ENCODE peak calls at places on chromosomes 13 and 19, in ten cellular contexts. One of them, this sample, is unnamed.

GRCh38 chr19:44725251-44725650 is 23.3 kb upstream of the BCL3 start:
- DNase-seq in glutamatergic neuron: no peak
- DNase-seq in mesothelial cell of epicardium: no peak
- DNase-seq in tibial nerve: no peak
- DNase-seq in CD8-positive, alpha-beta T cell: no peak
- DNase-seq in fibroblast of villous mesenchyme: no peak
- DNase-seq in cardiac muscle cell: no peak
- DNase-seq in dorsolateral prefrontal cortex: no peak
- DNase-seq in GM12865: no peak
- DNase-seq in cardiac fibroblast: no peak
- DNase-seq in this sample: no peak

GRCh38 chr13:113400621-113401451 is 36.9 kb upstream of the GRTP1 start:
- DNase-seq in glutamatergic neuron: no peak
- DNase-seq in mesothelial cell of epicardium: no peak
- DNase-seq in tibial nerve: no peak
- DNase-seq in CD8-positive, alpha-beta T cell: no peak
- DNase-seq in fibroblast of villous mesenchyme: no peak
- DNase-seq in cardiac muscle cell: peak; percentile 82
- DNase-seq in dorsolateral prefrontal cortex: no peak
- DNase-seq in GM12865: no peak
- DNase-seq in cardiac fibroblast: no peak
- DNase-seq in this sample: no peak

GRCh38 chr13:102040812-102041211 is 361.0 kb downstream of the FGF14 start:
- DNase-seq in glutamatergic neuron: no peak
- DNase-seq in mesothelial cell of epicardium: no peak
- DNase-seq in tibial nerve: no peak
- DNase-seq in CD8-positive, alpha-beta T cell: no peak
- DNase-seq in fibroblast of villous mesenchyme: no peak
- DNase-seq in cardiac muscle cell: no peak
- DNase-seq in dorsolateral prefrontal cortex: no peak
- DNase-seq in GM12865: no peak
- DNase-seq in cardiac fibroblast: no peak
- DNase-seq in this sample: no peak

GRCh38 chr13:107867701-107868661 is 347.4 kb downstream of the LIG4 start:
- DNase-seq in glutamatergic neuron: peak; percentile 86
- DNase-seq in mesothelial cell of epicardium: peak; percentile 61
- DNase-seq in tibial nerve: no peak
- DNase-seq in CD8-positive, alpha-beta T cell: no peak
- DNase-seq in fibroblast of villous mesenchyme: peak; percentile 36
- DNase-seq in cardiac muscle cell: peak; percentile 70
- DNase-seq in dorsolateral prefrontal cortex: peak; percentile 68
- DNase-seq in GM12865: no peak
- DNase-seq in cardiac fibroblast: peak; percentile 29
- DNase-seq in this sample: peak; percentile 35

GRCh38 chr19:23283925-23284324 is 33.7 kb upstream of the ZNF724 start:
- DNase-seq in glutamatergic neuron: peak; percentile 71
- DNase-seq in mesothelial cell of epicardium: no peak
- DNase-seq in tibial nerve: peak; percentile 51
- DNase-seq in CD8-positive, alpha-beta T cell: peak; percentile 59
- DNase-seq in fibroblast of villous mesenchyme: peak; percentile 29
- DNase-seq in cardiac muscle cell: peak; percentile 18
- DNase-seq in dorsolateral prefrontal cortex: no peak
- DNase-seq in GM12865: peak; percentile 54
- DNase-seq in cardiac fibroblast: peak; percentile 67
- DNase-seq in this sample: peak; percentile 28

GRCh38 chr19:1000095-1000494 is at the start of gene GRIN3B:
- DNase-seq in glutamatergic neuron: peak; percentile 82
- DNase-seq in mesothelial cell of epicardium: peak; percentile 67
- DNase-seq in tibial nerve: no peak
- DNase-seq in CD8-positive, alpha-beta T cell: peak; percentile 66
- DNase-seq in fibroblast of villous mesenchyme: peak; percentile 45
- DNase-seq in cardiac muscle cell: peak; percentile 85
- DNase-seq in dorsolateral prefrontal cortex: no peak
- DNase-seq in GM12865: peak; percentile 62
- DNase-seq in cardiac fibroblast: peak; percentile 52
- DNase-seq in this sample: peak; percentile 89

GRCh38 chr19:27955484-27955883 is 1257.5 kb downstream of the UQCRFS1 start:
- DNase-seq in glutamatergic neuron: no peak
- DNase-seq in mesothelial cell of epicardium: no peak
- DNase-seq in tibial nerve: no peak
- DNase-seq in CD8-positive, alpha-beta T cell: no peak
- DNase-seq in fibroblast of villous mesenchyme: no peak
- DNase-seq in cardiac muscle cell: no peak
- DNase-seq in dorsolateral prefrontal cortex: no peak
- DNase-seq in GM12865: no peak
- DNase-seq in cardiac fibroblast: no peak
- DNase-seq in this sample: no peak

GRCh38 chr13:60152114-60152513 is 11.6 kb downstream of the DIAPH3 start:
- DNase-seq in glutamatergic neuron: no peak
- DNase-seq in mesothelial cell of epicardium: no peak
- DNase-seq in tibial nerve: no peak
- DNase-seq in CD8-positive, alpha-beta T cell: no peak
- DNase-seq in fibroblast of villous mesenchyme: no peak
- DNase-seq in cardiac muscle cell: no peak
- DNase-seq in dorsolateral prefrontal cortex: no peak
- DNase-seq in GM12865: no peak
- DNase-seq in cardiac fibroblast: no peak
- DNase-seq in this sample: no peak

GRCh38 chr13:103386341-103386740 is 320.1 kb upstream of the SLC10A2 start:
- DNase-seq in glutamatergic neuron: no peak
- DNase-seq in mesothelial cell of epicardium: no peak
- DNase-seq in tibial nerve: no peak
- DNase-seq in CD8-positive, alpha-beta T cell: no peak
- DNase-seq in fibroblast of villous mesenchyme: peak; percentile 2
- DNase-seq in cardiac muscle cell: peak; percentile 72
- DNase-seq in dorsolateral prefrontal cortex: no peak
- DNase-seq in GM12865: no peak
- DNase-seq in cardiac fibroblast: peak; percentile 56
- DNase-seq in this sample: no peak

GRCh38 chr13:103394670-103395069 is 328.5 kb upstream of the SLC10A2 start:
- DNase-seq in glutamatergic neuron: no peak
- DNase-seq in mesothelial cell of epicardium: no peak
- DNase-seq in tibial nerve: no peak
- DNase-seq in CD8-positive, alpha-beta T cell: no peak
- DNase-seq in fibroblast of villous mesenchyme: no peak
- DNase-seq in cardiac muscle cell: no peak
- DNase-seq in dorsolateral prefrontal cortex: no peak
- DNase-seq in GM12865: no peak
- DNase-seq in cardiac fibroblast: no peak
- DNase-seq in this sample: no peak

GRCh38 chr13:103388839-103389238 is 322.6 kb upstream of the SLC10A2 start:
- DNase-seq in glutamatergic neuron: no peak
- DNase-seq in mesothelial cell of epicardium: no peak
- DNase-seq in tibial nerve: no peak
- DNase-seq in CD8-positive, alpha-beta T cell: no peak
- DNase-seq in fibroblast of villous mesenchyme: no peak
- DNase-seq in cardiac muscle cell: no peak
- DNase-seq in dorsolateral prefrontal cortex: no peak
- DNase-seq in GM12865: no peak
- DNase-seq in cardiac fibroblast: no peak
- DNase-seq in this sample: no peak
- TF ChIP-seq CTCF in glutamatergic neuron: no peak
- TF ChIP-seq CTCF in mesothelial cell of epicardium: no peak
- TF ChIP-seq CTCF in tibial nerve: no peak
- TF ChIP-seq CTCF in CD8-positive, alpha-beta T cell: no peak
- TF ChIP-seq CTCF in fibroblast of villous mesenchyme: no peak
- TF ChIP-seq CTCF in cardiac muscle cell: no peak
- TF ChIP-seq CTCF in dorsolateral prefrontal cortex: no peak
- TF ChIP-seq CTCF in GM12865: no peak
- TF ChIP-seq CTCF in cardiac fibroblast: no peak
- TF ChIP-seq CTCF in this sample: no peak

GRCh38 chr13:45439000-45439399 is 20.8 kb upstream of the SLC25A30 start:
- DNase-seq in glutamatergic neuron: no peak
- DNase-seq in mesothelial cell of epicardium: no peak
- DNase-seq in tibial nerve: no peak
- DNase-seq in CD8-positive, alpha-beta T cell: no peak
- DNase-seq in fibroblast of villous mesenchyme: no peak
- DNase-seq in cardiac muscle cell: no peak
- DNase-seq in dorsolateral prefrontal cortex: no peak
- DNase-seq in GM12865: peak; percentile 54
- DNase-seq in cardiac fibroblast: no peak
- DNase-seq in this sample: no peak

GRCh38 chr13:45446181-45446580 is 18.6 kb upstream of the COG3 start:
- DNase-seq in glutamatergic neuron: no peak
- DNase-seq in mesothelial cell of epicardium: no peak
- DNase-seq in tibial nerve: no peak
- DNase-seq in CD8-positive, alpha-beta T cell: no peak
- DNase-seq in fibroblast of villous mesenchyme: peak; percentile 58
- DNase-seq in cardiac muscle cell: no peak
- DNase-seq in dorsolateral prefrontal cortex: no peak
- DNase-seq in GM12865: no peak
- DNase-seq in cardiac fibroblast: peak; percentile 70
- DNase-seq in this sample: no peak

GRCh38 chr13:45445053-45445452 is 19.7 kb upstream of the COG3 start:
- DNase-seq in glutamatergic neuron: no peak
- DNase-seq in mesothelial cell of epicardium: no peak
- DNase-seq in tibial nerve: no peak
- DNase-seq in CD8-positive, alpha-beta T cell: no peak
- DNase-seq in fibroblast of villous mesenchyme: no peak
- DNase-seq in cardiac muscle cell: no peak
- DNase-seq in dorsolateral prefrontal cortex: no peak
- DNase-seq in GM12865: no peak
- DNase-seq in cardiac fibroblast: no peak
- DNase-seq in this sample: no peak

GRCh38 chr13:45439781-45440462 is 21.7 kb upstream of the SLC25A30 start:
- DNase-seq in glutamatergic neuron: no peak
- DNase-seq in mesothelial cell of epicardium: no peak
- DNase-seq in tibial nerve: no peak
- DNase-seq in CD8-positive, alpha-beta T cell: no peak
- DNase-seq in fibroblast of villous mesenchyme: no peak
- DNase-seq in cardiac muscle cell: no peak
- DNase-seq in dorsolateral prefrontal cortex: no peak
- DNase-seq in GM12865: no peak
- DNase-seq in cardiac fibroblast: peak; percentile 15
- DNase-seq in this sample: no peak

DNA sequence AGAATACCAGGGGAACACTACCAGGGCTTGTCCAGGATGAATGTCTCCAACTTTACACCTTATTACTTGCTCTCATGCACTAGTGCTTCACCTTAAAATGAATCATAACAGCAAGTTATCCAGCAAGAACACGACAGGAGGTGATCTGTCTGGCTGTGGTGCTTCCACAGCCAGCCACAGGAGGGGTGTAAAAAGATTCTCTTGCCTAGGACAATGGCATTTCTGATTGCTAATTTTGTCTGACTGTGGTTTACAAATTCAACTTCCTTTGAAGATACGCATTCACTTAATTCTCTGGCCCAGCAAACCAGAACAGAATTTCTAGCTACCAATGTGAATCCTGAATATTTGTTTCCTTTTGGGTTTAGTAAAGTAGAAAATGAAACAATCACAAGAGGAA is 23.1 kb upstream of the COG3 start:
- DNase-seq in glutamatergic neuron: no peak
- DNase-seq in mesothelial cell of epicardium: no peak
- DNase-seq in tibial nerve: no peak
- DNase-seq in CD8-positive, alpha-beta T cell: no peak
- DNase-seq in fibroblast of villous mesenchyme: peak; percentile 20
- DNase-seq in cardiac muscle cell: no peak
- DNase-seq in dorsolateral prefrontal cortex: no peak
- DNase-seq in GM12865: peak; percentile 71
- DNase-seq in cardiac fibroblast: peak; percentile 40
- DNase-seq in this sample: peak; percentile 30
- TF ChIP-seq CTCF in glutamatergic neuron: no peak
- TF ChIP-seq CTCF in mesothelial cell of epicardium: no peak
- TF ChIP-seq CTCF in tibial nerve: no peak
- TF ChIP-seq CTCF in CD8-positive, alpha-beta T cell: no peak
- TF ChIP-seq CTCF in fibroblast of villous mesenchyme: peak; percentile 39
- TF ChIP-seq CTCF in cardiac muscle cell: peak; percentile 12
- TF ChIP-seq CTCF in dorsolateral prefrontal cortex: no peak
- TF ChIP-seq CTCF in GM12865: peak; percentile 23
- TF ChIP-seq CTCF in cardiac fibroblast: peak; percentile 38
- TF ChIP-seq CTCF in this sample: no peak

GRCh38 chr13:40480915-40481525 is 185.4 kb downstream of the FOXO1 start:
- DNase-seq in glutamatergic neuron: no peak
- DNase-seq in mesothelial cell of epicardium: no peak
- DNase-seq in tibial nerve: no peak
- DNase-seq in CD8-positive, alpha-beta T cell: no peak
- DNase-seq in fibroblast of villous mesenchyme: no peak
- DNase-seq in cardiac muscle cell: no peak
- DNase-seq in dorsolateral prefrontal cortex: no peak
- DNase-seq in GM12865: no peak
- DNase-seq in cardiac fibroblast: no peak
- DNase-seq in this sample: no peak

GRCh38 chr13:40484101-40484800 is 182.2 kb downstream of the FOXO1 start:
- DNase-seq in glutamatergic neuron: no peak
- DNase-seq in mesothelial cell of epicardium: no peak
- DNase-seq in tibial nerve: no peak
- DNase-seq in CD8-positive, alpha-beta T cell: no peak
- DNase-seq in fibroblast of villous mesenchyme: no peak
- DNase-seq in cardiac muscle cell: no peak
- DNase-seq in dorsolateral prefrontal cortex: no peak
- DNase-seq in GM12865: no peak
- DNase-seq in cardiac fibroblast: no peak
- DNase-seq in this sample: no peak

GRCh38 chr13:40485611-40486517 is 180.6 kb downstream of the FOXO1 start:
- DNase-seq in glutamatergic neuron: no peak
- DNase-seq in mesothelial cell of epicardium: no peak
- DNase-seq in tibial nerve: no peak
- DNase-seq in CD8-positive, alpha-beta T cell: peak; percentile 89
- DNase-seq in fibroblast of villous mesenchyme: no peak
- DNase-seq in cardiac muscle cell: no peak
- DNase-seq in dorsolateral prefrontal cortex: no peak
- DNase-seq in GM12865: peak; percentile 65
- DNase-seq in cardiac fibroblast: no peak
- DNase-seq in this sample: peak; percentile 34

GRCh38 chr13:40484981-40485380 is 181.5 kb downstream of the FOXO1 start:
- DNase-seq in glutamatergic neuron: no peak
- DNase-seq in mesothelial cell of epicardium: no peak
- DNase-seq in tibial nerve: no peak
- DNase-seq in CD8-positive, alpha-beta T cell: no peak
- DNase-seq in fibroblast of villous mesenchyme: no peak
- DNase-seq in cardiac muscle cell: no peak
- DNase-seq in dorsolateral prefrontal cortex: no peak
- DNase-seq in GM12865: no peak
- DNase-seq in cardiac fibroblast: no peak
- DNase-seq in this sample: no peak

GRCh38 chr13:40483601-40484000 is 182.8 kb downstream of the FOXO1 start:
- DNase-seq in glutamatergic neuron: no peak
- DNase-seq in mesothelial cell of epicardium: no peak
- DNase-seq in tibial nerve: no peak
- DNase-seq in CD8-positive, alpha-beta T cell: no peak
- DNase-seq in fibroblast of villous mesenchyme: no peak
- DNase-seq in cardiac muscle cell: no peak
- DNase-seq in dorsolateral prefrontal cortex: peak; percentile 57
- DNase-seq in GM12865: peak; percentile 36
- DNase-seq in cardiac fibroblast: no peak
- DNase-seq in this sample: no peak
- TF ChIP-seq CTCF in glutamatergic neuron: no peak
- TF ChIP-seq CTCF in mesothelial cell of epicardium: no peak
- TF ChIP-seq CTCF in tibial nerve: no peak
- TF ChIP-seq CTCF in CD8-positive, alpha-beta T cell: no peak
- TF ChIP-seq CTCF in fibroblast of villous mesenchyme: no peak
- TF ChIP-seq CTCF in cardiac muscle cell: no peak
- TF ChIP-seq CTCF in dorsolateral prefrontal cortex: no peak
- TF ChIP-seq CTCF in GM12865: no peak
- TF ChIP-seq CTCF in cardiac fibroblast: no peak
- TF ChIP-seq CTCF in this sample: no peak

GRCh38 chr19:48618278-48618915 is 581 bp downstream of the RPL18 start:
- DNase-seq in glutamatergic neuron: no peak
- DNase-seq in mesothelial cell of epicardium: peak; percentile 47
- DNase-seq in tibial nerve: no peak
- DNase-seq in CD8-positive, alpha-beta T cell: no peak
- DNase-seq in fibroblast of villous mesenchyme: no peak
- DNase-seq in cardiac muscle cell: peak; percentile 47
- DNase-seq in dorsolateral prefrontal cortex: no peak
- DNase-seq in GM12865: peak; percentile 18
- DNase-seq in cardiac fibroblast: no peak
- DNase-seq in this sample: no peak

GRCh38 chr19:48618916-48619691 is at the start of the genes RPL18 and SPHK2:
- DNase-seq in glutamatergic neuron: peak; percentile 95
- DNase-seq in mesothelial cell of epicardium: peak; percentile 95
- DNase-seq in tibial nerve: peak; percentile 90
- DNase-seq in CD8-positive, alpha-beta T cell: peak; percentile 93
- DNase-seq in fibroblast of villous mesenchyme: peak; percentile 100
- DNase-seq in cardiac muscle cell: peak; percentile 99
- DNase-seq in dorsolateral prefrontal cortex: peak; percentile 98
- DNase-seq in GM12865: peak; percentile 100
- DNase-seq in cardiac fibroblast: peak; percentile 100
- DNase-seq in this sample: peak; percentile 98

GRCh38 chr19:48616491-48617056 is 1.7 kb upstream of the FAM83E start:
- DNase-seq in glutamatergic neuron: no peak
- DNase-seq in mesothelial cell of epicardium: no peak
- DNase-seq in tibial nerve: no peak
- DNase-seq in CD8-positive, alpha-beta T cell: no peak
- DNase-seq in fibroblast of villous mesenchyme: no peak
- DNase-seq in cardiac muscle cell: no peak
- DNase-seq in dorsolateral prefrontal cortex: no peak
- DNase-seq in GM12865: no peak
- DNase-seq in cardiac fibroblast: no peak
- DNase-seq in this sample: no peak

GRCh38 chr19:48617146-48617937 is 1.6 kb downstream of the RPL18 start:
- DNase-seq in glutamatergic neuron: no peak
- DNase-seq in mesothelial cell of epicardium: no peak
- DNase-seq in tibial nerve: no peak
- DNase-seq in CD8-positive, alpha-beta T cell: no peak
- DNase-seq in fibroblast of villous mesenchyme: no peak
- DNase-seq in cardiac muscle cell: no peak
- DNase-seq in dorsolateral prefrontal cortex: no peak
- DNase-seq in GM12865: no peak
- DNase-seq in cardiac fibroblast: no peak
- DNase-seq in this sample: no peak

DNA sequence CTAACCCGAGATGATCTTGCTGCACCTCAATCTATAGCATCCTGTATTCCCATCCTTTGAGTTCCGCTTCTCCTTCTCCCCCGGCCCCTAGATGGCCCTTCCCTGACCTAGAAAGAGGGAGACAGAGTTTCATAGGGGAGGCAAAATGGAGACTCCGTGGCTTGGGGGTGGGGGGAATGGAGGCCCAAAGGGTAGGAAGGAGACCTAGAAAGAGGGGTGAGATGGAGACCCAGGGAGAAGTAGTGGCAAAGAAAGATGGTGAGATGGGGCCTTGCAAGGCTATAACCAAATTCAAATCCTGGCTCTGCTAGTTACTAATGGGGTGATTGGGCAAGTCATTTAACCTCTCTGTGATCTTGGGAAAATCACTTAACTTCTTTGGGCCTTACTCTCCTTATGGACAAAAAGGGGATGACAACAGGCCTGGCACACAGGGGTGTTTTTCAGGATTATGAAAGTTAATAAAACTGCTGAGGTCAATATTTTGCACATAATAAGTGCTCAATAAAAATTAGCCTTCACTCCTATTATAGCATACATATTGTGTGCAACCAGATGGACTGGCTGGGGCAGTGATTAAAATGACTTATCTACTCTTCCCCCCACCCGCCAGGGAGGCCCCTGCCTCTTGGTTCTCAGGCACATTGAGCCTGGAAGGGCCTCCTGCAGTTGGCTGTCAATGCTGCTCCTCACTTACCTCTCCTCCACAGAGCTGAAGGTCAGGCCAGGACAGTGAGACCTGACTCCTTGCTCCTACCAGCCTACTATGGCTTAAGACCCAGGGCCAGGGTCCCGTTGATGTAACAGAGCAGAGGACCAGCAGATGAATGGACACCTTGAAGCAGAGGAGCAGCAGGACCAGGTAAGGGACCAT is 623 bp downstream of the SPHK2 start:
- DNase-seq in glutamatergic neuron: no peak
- DNase-seq in mesothelial cell of epicardium: no peak
- DNase-seq in tibial nerve: no peak
- DNase-seq in CD8-positive, alpha-beta T cell: no peak
- DNase-seq in fibroblast of villous mesenchyme: peak; percentile 43
- DNase-seq in cardiac muscle cell: no peak
- DNase-seq in dorsolateral prefrontal cortex: no peak
- DNase-seq in GM12865: peak; percentile 22
- DNase-seq in cardiac fibroblast: peak; percentile 52
- DNase-seq in this sample: no peak
- TF ChIP-seq CTCF in glutamatergic neuron: no peak
- TF ChIP-seq CTCF in mesothelial cell of epicardium: no peak
- TF ChIP-seq CTCF in tibial nerve: no peak
- TF ChIP-seq CTCF in CD8-positive, alpha-beta T cell: no peak
- TF ChIP-seq CTCF in fibroblast of villous mesenchyme: no peak
- TF ChIP-seq CTCF in cardiac muscle cell: no peak
- TF ChIP-seq CTCF in dorsolateral prefrontal cortex: no peak
- TF ChIP-seq CTCF in GM12865: no peak
- TF ChIP-seq CTCF in cardiac fibroblast: no peak
- TF ChIP-seq CTCF in this sample: no peak